ENCODE peak calls at places on chromosomes 11 and 22, in seven cellular contexts. S is cardiac muscle cell, A is uterus, C is right lobe of liver, K is psoas muscle, V is AG04450, J is H1. Q is an unnamed sample. For H3K9me3, the result is how much of the 10 kb centered on the place peaks cover.

GRCh38 chr11:129987950-129988349 is 14.7 kb downstream of the PRDM10 start:
- DNase-seq in K (no peak), C (no peak), S (no peak), J (no peak), V (no peak), A (no peak), Q (no peak)

GRCh38 chr11:64553554-64554201 is 37.3 kb upstream of the SLC22A12 start:
- DNase-seq in S (peak), V (no peak), K (peak), C (peak), J (no peak), A (peak), Q (peak)

GRCh38 chr22:29519996-29520395 is 33.6 kb downstream of the THOC5 start:
- DNase-seq in A (no peak), J (no peak), S (no peak), K (no peak), C (no peak), V (no peak), Q (no peak)

GRCh38 chr11:111393096-111393495 is 14.0 kb upstream of the POU2AF1 start:
- DNase-seq in V (no peak), K (no peak), J (no peak), S (no peak), A (no peak), C (no peak), Q (no peak)

GRCh38 chr11:61027141-61027840 is 55.8 kb downstream of the CD6 start:
- DNase-seq in A (no peak), S (no peak), K (no peak), V (no peak), C (no peak), J (no peak), Q (no peak)

GRCh38 chr11:15204766-15205165 is 90.0 kb downstream of the INSC start:
- DNase-seq in S (no peak), C (no peak), V (no peak), K (no peak), A (no peak), J (no peak), Q (no peak)

GRCh38 chr11:6237903-6238302 is 986 bp upstream of the CNGA4 start:
- DNase-seq in C (no peak), S (no peak), V (no peak), A (no peak), K (no peak), J (no peak), Q (no peak)

GRCh38 chr11:118003456-118003855 is 17.3 kb downstream of the IL10RA start:
- DNase-seq in S (no peak), K (no peak), C (no peak), J (no peak), V (no peak), A (no peak), Q (no peak)

GRCh38 chr22:30287626-30288413 is 1.5 kb downstream of the CASTOR1 start:
- DNase-seq in S (peak), A (peak), C (peak), K (peak), V (peak), J (peak), Q (peak)

GRCh38 chr11:11500744-11501487 is 120.9 kb downstream of the GALNT18 start:
- DNase-seq in V (no peak), S (no peak), K (no peak), J (peak), A (no peak), C (no peak), Q (no peak)

GRCh38 chr11:16195659-16196058 is 160.7 kb downstream of the SOX6 start:
- DNase-seq in A (no peak), S (peak), V (peak), K (no peak), J (no peak), C (no peak), Q (no peak)

GRCh38 chr22:44245438-44245837 is 64.7 kb downstream of the PARVG start:
- DNase-seq in S (no peak), A (no peak), J (no peak), K (no peak), V (no peak), C (no peak), Q (no peak)

GRCh38 chr11:73787051-73787642 is 527 bp upstream of the MRPL48 start:
- DNase-seq in J (no peak), S (no peak), V (no peak), K (no peak), C (no peak), A (no peak), Q (no peak)

GRCh38 chr22:36352775-36353507 is 34.8 kb downstream of the MYH9 start:
- DNase-seq in C (peak), A (no peak), J (no peak), K (peak), S (peak), V (peak), Q (peak)

GRCh38 chr11:116885951-116886629 is 48.7 kb upstream of the APOA1 start:
- DNase-seq in C (no peak), S (peak), A (no peak), J (no peak), V (peak), K (no peak), Q (no peak)

GRCh38 chr11:57656936-57657289 is 649 bp upstream of the CLP1 start:
- DNase-seq in V (no peak), C (no peak), K (no peak), S (no peak), A (no peak), J (no peak), Q (no peak)

DNA sequence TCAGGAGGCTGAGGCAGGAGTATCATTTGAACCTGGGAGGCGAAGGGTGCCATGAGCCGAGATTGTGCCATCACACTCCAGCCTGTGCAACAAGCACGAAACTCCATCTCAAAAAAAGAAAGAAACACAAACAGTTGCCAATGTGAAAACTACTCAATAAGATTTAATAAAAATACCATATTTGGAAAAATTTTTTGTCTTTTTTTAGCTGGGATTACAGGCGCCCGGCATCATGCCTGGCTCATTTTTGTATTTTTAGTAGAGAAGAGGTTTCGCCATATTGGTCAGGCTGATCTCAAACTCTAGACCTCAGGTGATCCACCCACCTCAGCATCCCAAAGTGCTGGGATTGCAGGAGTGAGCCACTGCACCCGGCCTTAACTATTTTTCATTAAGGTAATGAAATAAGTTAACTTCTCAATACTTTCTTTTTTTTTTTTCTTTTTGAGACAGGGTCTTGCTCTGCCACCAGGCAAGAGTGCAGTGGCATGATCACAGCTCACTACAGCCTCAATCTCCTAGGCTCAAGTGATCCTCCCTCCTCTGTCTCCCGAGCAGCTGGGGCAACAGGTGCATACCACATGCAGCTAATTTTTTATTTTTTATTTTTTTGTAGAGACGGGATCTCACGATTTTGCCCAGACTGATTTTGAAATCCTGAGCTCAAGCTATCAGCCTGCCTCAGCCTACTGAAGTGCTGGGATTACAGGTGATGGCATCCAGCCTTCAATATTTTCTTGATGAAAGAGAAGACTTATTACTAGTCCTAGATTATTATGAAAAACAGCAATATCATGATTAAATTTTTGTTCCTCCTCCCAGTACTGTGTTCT is 4746.2 kb upstream of the OR11H1 start:
- DNase-seq in J (no peak), C (no peak), V (no peak), K (no peak), S (no peak), A (no peak), Q (no peak)
- H3K9me3 ChIP-seq in J (under half), C (under half), V (half or more), K (under half), S (under half), A (under half), Q (under half)

GRCh38 chr11:50080256-50080655 is 47.6 kb downstream of the OR4C45 start:
- DNase-seq in J (no peak), C (no peak), S (no peak), V (no peak), A (no peak), K (no peak), Q (no peak)
- H3K9me3 ChIP-seq in J (half or more), C (under half), S (under half), V (half or more), A (under half), K (under half), Q (under half)

DNA sequence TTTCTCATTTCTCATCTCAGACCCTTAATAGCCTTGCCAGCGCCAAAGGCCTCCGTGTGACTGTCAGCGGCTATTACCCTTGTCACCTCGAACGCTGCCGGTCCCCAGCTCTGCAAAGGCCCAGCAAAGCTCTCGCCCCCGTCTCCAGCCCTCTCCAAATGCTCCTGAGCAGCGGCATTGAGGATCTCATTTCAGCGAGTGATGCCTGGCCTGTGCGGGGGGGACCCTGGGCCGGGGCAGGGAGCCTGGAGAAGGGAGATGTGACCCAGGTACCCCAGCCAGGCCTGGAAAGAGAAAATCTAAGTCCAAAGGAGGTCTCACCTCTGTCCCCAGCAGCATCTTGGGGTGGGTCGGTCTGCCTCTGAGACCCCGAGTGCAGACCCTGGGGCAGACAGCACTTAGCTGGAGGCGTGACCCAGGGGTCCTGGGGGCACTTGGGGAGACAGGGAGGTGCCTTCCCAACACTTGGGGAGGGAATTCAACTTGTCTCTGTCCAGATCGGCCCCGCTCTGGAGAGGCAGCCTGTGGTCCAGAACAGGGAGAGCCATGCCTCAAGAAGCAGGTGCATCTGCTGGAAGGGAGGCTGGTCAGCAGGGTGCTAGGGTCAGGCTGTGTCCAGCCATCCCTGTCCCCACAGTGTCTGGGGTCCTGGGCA is 521.3 kb downstream of the TBC1D22A start:
- DNase-seq in S (no peak), J (no peak), K (peak), V (no peak), A (no peak), C (no peak), Q (no peak)
- H3K9me3 ChIP-seq in S (under half), J (half or more), K (under half), V (under half), A (under half), C (under half), Q (under half)

DNA sequence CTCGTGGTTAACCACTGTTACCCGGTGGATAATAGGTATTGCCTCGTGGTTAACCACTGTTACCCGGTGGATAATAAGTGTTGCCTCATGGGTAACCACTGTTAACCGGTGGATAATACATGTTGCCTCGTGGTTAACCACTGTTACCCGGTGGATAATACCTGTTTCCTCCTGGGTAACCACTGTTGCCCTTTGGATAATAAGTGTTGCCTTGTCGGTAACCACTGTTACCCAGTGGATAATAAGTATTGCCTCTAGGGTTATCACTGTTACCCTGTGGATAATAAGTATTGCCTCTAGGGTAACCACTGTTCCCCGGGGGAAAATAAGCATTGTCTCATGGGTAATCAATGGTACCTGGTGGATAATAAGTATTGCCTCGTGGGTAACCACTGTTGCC is 15.0 kb upstream of the NXPE4 start:
- DNase-seq in C (no peak), V (no peak), S (no peak), K (no peak), A (no peak), J (no peak), Q (no peak)
- H3K9me3 ChIP-seq in C (under half), V (under half), S (under half), K (under half), A (under half), J (half or more), Q (under half)

GRCh38 chr11:2488004-2488403 is 43.2 kb downstream of the KCNQ1 start:
- DNase-seq in J (no peak), S (no peak), A (no peak), C (no peak), V (no peak), K (no peak), Q (no peak)

GRCh38 chr11:2484576-2485125 is 39.8 kb downstream of the KCNQ1 start:
- DNase-seq in K (no peak), J (no peak), V (no peak), C (no peak), S (no peak), A (no peak), Q (no peak)

GRCh38 chr11:2483426-2483825 is 38.6 kb downstream of the KCNQ1 start:
- DNase-seq in S (no peak), J (no peak), K (no peak), C (no peak), V (no peak), A (no peak), Q (no peak)

GRCh38 chr11:2489103-2489502 is 44.3 kb downstream of the KCNQ1 start:
- DNase-seq in J (no peak), A (no peak), K (no peak), C (no peak), S (no peak), V (no peak), Q (no peak)
- H3K9me3 ChIP-seq in J (under half), A (under half), K (under half), C (under half), S (under half), V (under half), Q (under half)

GRCh38 chr22:47395481-47395880 is 633.0 kb downstream of the TBC1D22A start:
- DNase-seq in V (no peak), J (no peak), S (peak), C (peak), A (no peak), K (no peak), Q (no peak)

GRCh38 chr22:47396515-47396914 is 634.1 kb downstream of the TBC1D22A start:
- DNase-seq in A (no peak), C (no peak), S (no peak), K (no peak), V (no peak), J (no peak), Q (no peak)

GRCh38 chr22:47397673-47398072 is 635.2 kb downstream of the TBC1D22A start:
- DNase-seq in C (no peak), A (no peak), K (no peak), J (no peak), S (no peak), V (no peak), Q (no peak)

GRCh38 chr22:47394504-47395440 is 632.3 kb downstream of the TBC1D22A start:
- DNase-seq in C (peak), S (no peak), K (no peak), A (no peak), J (no peak), V (no peak), Q (no peak)

DNA sequence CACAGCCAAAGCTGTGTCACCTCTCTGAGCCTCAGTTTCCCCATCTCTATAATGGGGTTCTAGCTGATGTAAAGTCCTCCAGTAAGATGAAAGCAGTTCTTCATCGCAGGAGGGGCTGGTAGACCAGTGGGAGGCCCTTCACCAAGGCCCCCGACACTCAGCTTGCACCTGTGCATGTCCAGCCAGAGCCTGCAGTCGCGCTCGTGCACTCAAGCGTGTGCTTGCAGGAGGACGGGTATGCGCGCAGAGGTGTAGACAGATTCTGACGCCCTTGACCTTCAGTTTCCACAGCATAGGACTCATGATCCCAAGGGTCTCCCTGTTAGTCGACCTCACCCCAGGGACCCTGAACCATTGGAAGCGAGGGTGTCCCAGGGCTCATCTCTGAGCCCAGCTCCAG is 633.7 kb downstream of the TBC1D22A start:
- DNase-seq in A (no peak), S (no peak), V (no peak), J (no peak), K (no peak), C (no peak), Q (no peak)
- H3K9me3 ChIP-seq in A (under half), S (under half), V (under half), J (half or more), K (under half), C (under half), Q (under half)

DNA sequence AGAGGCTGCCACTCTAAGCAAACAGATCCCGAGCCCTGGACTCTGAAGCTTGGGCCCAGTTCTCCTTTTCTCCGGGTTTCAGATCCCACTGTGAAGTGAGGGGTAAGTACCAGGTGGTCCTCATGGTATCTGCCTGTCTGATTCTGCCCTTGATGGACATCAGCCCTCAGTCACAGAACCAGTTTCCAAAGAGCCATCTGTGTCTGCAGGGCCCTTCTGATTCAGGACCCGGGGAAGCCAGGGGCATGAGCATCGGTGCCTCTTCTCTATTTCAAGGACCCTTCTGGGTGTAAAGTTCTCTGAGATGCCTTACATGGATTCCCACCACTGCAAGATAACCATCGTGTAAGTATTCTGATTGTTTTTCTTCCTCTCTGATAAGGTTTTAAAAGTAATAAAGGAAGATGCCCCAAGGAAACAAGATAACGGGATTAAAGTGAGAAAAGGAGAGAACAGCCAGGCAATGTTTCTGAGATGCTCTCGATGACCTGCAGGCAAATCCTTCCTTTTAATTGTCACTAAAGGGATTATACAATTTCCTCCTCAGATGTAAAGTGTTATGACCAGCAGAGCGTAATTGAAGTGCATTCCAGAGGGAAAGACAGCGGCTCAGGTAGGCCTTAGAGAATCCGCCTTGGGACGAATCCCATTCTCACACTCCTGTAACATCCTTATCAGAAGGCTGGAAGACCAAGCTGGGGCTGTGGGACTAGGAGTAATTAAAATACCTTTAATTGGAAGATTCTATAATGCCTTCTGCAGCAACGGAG is 924.3 kb downstream of the TBC1D22A start:
- DNase-seq in V (no peak), K (no peak), J (no peak), A (no peak), C (no peak), S (no peak), Q (no peak)
- H3K9me3 ChIP-seq in V (half or more), K (under half), J (under half), A (under half), C (under half), S (under half), Q (under half)

GRCh38 chr22:11613898-11614755 is 3913.9 kb upstream of the OR11H1 start:
- DNase-seq in K (no peak), V (no peak), A (no peak), C (no peak), S (no peak), J (no peak), Q (no peak)
- H3K9me3 ChIP-seq in K (under half), V (half or more), A (under half), C (under half), S (under half), J (half or more), Q (under half)

GRCh38 chr11:127653071-127653470 is 652.5 kb upstream of the KIRREL3 start:
- DNase-seq in A (no peak), V (no peak), S (no peak), J (no peak), K (no peak), C (no peak), Q (no peak)
- H3K9me3 ChIP-seq in A (under half), V (under half), S (under half), J (under half), K (under half), C (under half), Q (under half)

GRCh38 chr11:3357994-3358676 is 20.8 kb downstream of the ZNF195 start:
- DNase-seq in K (no peak), J (no peak), S (no peak), A (no peak), V (no peak), C (no peak), Q (no peak)
- H3K9me3 ChIP-seq in K (half or more), J (half or more), S (under half), A (under half), V (half or more), C (under half), Q (under half)